ENCODE peak calls at places on chromosome 4, in seven cellular contexts. K is central memory CD8-positive, alpha-beta T cell; R is stimulated activated CD4-positive, alpha-beta T cell treated with anti-CD3 and anti-CD28 coated beads, Interleukin-1b, Interleukin-23, amount 100 ng/mL, for 1 hour; Z is AG08396; M is activated CD4-positive, alpha-beta T cell treated with anti-CD3 and anti-CD28 coated beads, Interleukin-2, amount 50 U/mL, for 4 hours; S is T follicular helper cell; D is NCI-H1092 treated with DMSO at 0.1 percent for 48 hours. T is an unnamed sample.

GRCh38 chr4:176964116-176964691 is 171.5 kb upstream of the VEGFC start:
- DNase-seq in K (no peak), R (no peak), Z (no peak), M (no peak), S (no peak), D (no peak), T (no peak)

GRCh38 chr4:75902352-75902751 is at the start of gene PPEF2:
- DNase-seq in K (no peak), R (no peak), Z (no peak), M (no peak), S (no peak), D (no peak), T (no peak)

GRCh38 chr4:4645743-4646142 is 103.9 kb upstream of the STX18 start:
- DNase-seq in K (no peak), R (no peak), Z (no peak), M (no peak), S (no peak), D (no peak), T (no peak)

GRCh38 chr4:141307241-141307689 is 86.6 kb downstream of the ZNF330 start:
- DNase-seq in K (peak; percentile 37), R (peak; percentile 7), Z (peak; percentile 67), M (peak; percentile 15), S (peak; percentile 25), D (peak; percentile 56), T (peak; percentile 28)

GRCh38 chr4:101969965-101970364 is 179.4 kb downstream of the BANK1 start:
- DNase-seq in K (no peak), R (no peak), Z (no peak), M (no peak), S (no peak), D (no peak), T (no peak)

GRCh38 chr4:19936471-19936870 is 315.2 kb upstream of the SLIT2 start:
- DNase-seq in K (no peak), R (no peak), Z (peak; percentile 43), M (no peak), S (no peak), D (no peak), T (no peak)

GRCh38 chr4:76831475-76832390 is 66.2 kb downstream of the SOWAHB start:
- DNase-seq in K (no peak), R (no peak), Z (no peak), M (no peak), S (no peak), D (no peak), T (no peak)

GRCh38 chr4:163448541-163449203 is 24.9 kb downstream of the TKTL2 start:
- DNase-seq in K (no peak), R (no peak), Z (peak; percentile 15), M (no peak), S (no peak), D (no peak), T (no peak)

GRCh38 chr4:15847746-15848145 is 69.6 kb downstream of the CD38 start:
- DNase-seq in K (no peak), R (no peak), Z (no peak), M (no peak), S (no peak), D (no peak), T (no peak)

T was measured in activated gamma-delta T cell treated with anti-CD3 and anti-CD28 coated beads, Interleukin-2, amount 50 U/mL, for 16 hours.